ENCODE peak calls at places on chromosome 11, in seven cellular contexts. E, X, V, I, B, G and H are unnamed samples.

GRCh38 chr11:102313225-102313940 is 3.9 kb upstream of the BIRC3 start:
- DNase-seq in G (no peak), X (no peak), E (no peak), B (no peak), I (no peak), V (no peak), H (no peak)

GRCh38 chr11:31397239-31397834 is 27.7 kb downstream of the DNAJC24 start:
- DNase-seq in X (no peak), B (peak), E (peak), G (no peak), V (no peak), I (peak), H (peak)

GRCh38 chr11:372809-373715 is 3.8 kb downstream of the B4GALNT4 start:
- DNase-seq in G (no peak), I (no peak), E (no peak), X (no peak), B (no peak), V (no peak), H (no peak)

GRCh38 chr11:93054881-93055280 is 85.4 kb downstream of the MTNR1B start:
- DNase-seq in E (peak), B (peak), X (no peak), I (peak), G (no peak), V (no peak), H (peak)

GRCh38 chr11:44110231-44110679 is 14.8 kb downstream of the EXT2 start:
- DNase-seq in X (peak), E (peak), G (no peak), I (peak), B (peak), V (peak), H (peak)

GRCh38 chr11:92852203-92852602 is 117.2 kb upstream of the MTNR1B start:
- DNase-seq in V (no peak), X (no peak), E (no peak), I (no peak), B (no peak), G (no peak), H (no peak)

GRCh38 chr11:34427171-34427805 is 11.4 kb upstream of the CAT start:
- DNase-seq in G (no peak), I (peak), X (no peak), E (peak), V (no peak), B (peak), H (peak)

GRCh38 chr11:2576536-2576935 is 123.3 kb downstream of the KCNQ1OT1 start:
- DNase-seq in E (no peak), V (peak), B (no peak), G (peak), X (no peak), I (no peak), H (no peak)

GRCh38 chr11:61092908-61093763 is 9.2 kb upstream of the CD5 start:
- DNase-seq in I (no peak), X (no peak), G (no peak), V (no peak), E (no peak), B (no peak), H (no peak)

GRCh38 chr11:113906038-113906437 is 1.4 kb downstream of the HTR3B start:
- DNase-seq in I (peak), E (no peak), B (peak), V (peak), X (no peak), G (no peak), H (peak)

GRCh38 chr11:6579681-6580080 is 23.7 kb downstream of the RRP8 start:
- DNase-seq in B (no peak), X (no peak), G (no peak), I (no peak), V (no peak), E (no peak), H (no peak)

GRCh38 chr11:29051935-29052334 is 943.7 kb downstream of the METTL15 start:
- DNase-seq in X (no peak), E (no peak), B (no peak), V (no peak), G (no peak), I (peak), H (no peak)

GRCh38 chr11:66951927-66952337 is 6.3 kb downstream of the PC start:
- DNase-seq in X (no peak), V (no peak), I (no peak), G (no peak), B (no peak), E (no peak), H (peak)

GRCh38 chr11:64602466-64603070 is 11.5 kb downstream of the SLC22A12 start:
- DNase-seq in V (no peak), B (no peak), G (no peak), E (no peak), X (no peak), I (no peak), H (no peak)

GRCh38 chr11:13169709-13170108 is 107.9 kb upstream of the BMAL1 start:
- DNase-seq in V (no peak), B (no peak), G (no peak), X (no peak), E (peak), I (peak), H (no peak)

GRCh38 chr11:92227954-92228935 is 3.6 kb downstream of the FAT3 start:
- DNase-seq in V (no peak), B (no peak), I (no peak), E (no peak), G (no peak), X (no peak), H (no peak)

GRCh38 chr11:20058749-20059458 is 101.4 kb downstream of the DBX1 start:
- DNase-seq in G (no peak), X (no peak), V (no peak), I (peak), E (no peak), B (no peak), H (no peak)

GRCh38 chr11:120011836-120012235 is 126.1 kb downstream of the TRIM29 start:
- DNase-seq in E (no peak), X (no peak), I (no peak), G (no peak), V (no peak), B (no peak), H (no peak)

GRCh38 chr11:109553284-109553683 is 131.3 kb downstream of the C11orf87 start:
- DNase-seq in G (no peak), X (no peak), V (no peak), E (no peak), I (no peak), B (no peak), H (no peak)

GRCh38 chr11:27648840-27649239 is 51.4 kb downstream of the BDNF start:
- DNase-seq in V (no peak), X (no peak), I (no peak), E (no peak), G (no peak), B (no peak), H (no peak)

GRCh38 chr11:134063991-134064747 is 4.7 kb upstream of the JAM3 start:
- DNase-seq in I (no peak), G (no peak), E (no peak), X (no peak), V (no peak), B (no peak), H (no peak)